ENCODE peak calls at places on chromosomes 5 and 9, in nine cellular contexts. E, S, U, R, C, P, W, Z and L are unnamed samples.

GRCh38 chr5:36759117-36759516 is 117.5 kb upstream of the NIPBL start:
- DNase-seq in U (no peak), W (no peak), R (no peak), S (no peak), C (no peak), E (no peak), P (no peak), Z (no peak), L (no peak)

GRCh38 chr5:10248378-10249260 is 1.1 kb downstream of the ATPSCKMT start:
- DNase-seq in E (peak), R (no peak), S (no peak), P (no peak), U (no peak), Z (no peak), W (no peak), C (no peak), L (no peak)

GRCh38 chr5:157025093-157025698 is 33.7 kb downstream of the HAVCR1 start:
- DNase-seq in E (peak), R (peak), C (no peak), U (no peak), P (no peak), W (no peak), Z (no peak), S (no peak), L (no peak)

GRCh38 chr5:68139601-68140441 is 75.7 kb upstream of the PIK3R1 start:
- DNase-seq in W (no peak), S (no peak), Z (no peak), U (no peak), E (peak), C (no peak), R (no peak), P (no peak), L (no peak)

GRCh38 chr9:113687680-113688371 is 188.3 kb upstream of the ZNF618 start:
- DNase-seq in R (no peak), U (no peak), Z (no peak), C (no peak), S (no peak), E (no peak), P (no peak), W (peak), L (no peak)

GRCh38 chr5:172002310-172002709 is 4.1 kb downstream of the FBXW11 start:
- DNase-seq in Z (no peak), U (no peak), C (no peak), R (no peak), S (no peak), W (no peak), P (peak), E (peak), L (no peak)

GRCh38 chr5:6435356-6435755 is 13.3 kb upstream of the UBE2QL1 start:
- DNase-seq in R (no peak), Z (no peak), U (peak), S (peak), P (peak), W (peak), E (peak), C (no peak), L (peak)

GRCh38 chr5:94031631-94032030 is 290.2 kb upstream of the POU5F2 start:
- DNase-seq in S (no peak), Z (peak), E (no peak), R (no peak), P (no peak), U (no peak), W (no peak), C (no peak), L (no peak)

GRCh38 chr5:132498152-132498551 is 7.6 kb upstream of the IRF1 start:
- DNase-seq in E (no peak), R (peak), Z (no peak), S (no peak), W (no peak), U (no peak), P (no peak), C (peak), L (no peak)

GRCh38 chr9:124450241-124450924 is at the start of gene ADGRD2:
- DNase-seq in U (peak), Z (no peak), S (peak), P (no peak), R (peak), W (peak), E (no peak), C (peak), L (peak)

GRCh38 chr9:111000202-111000601 is 38.1 kb downstream of the LPAR1 start:
- DNase-seq in W (no peak), R (peak), S (no peak), U (no peak), P (no peak), E (no peak), Z (no peak), C (no peak), L (no peak)

GRCh38 chr5:148998174-148998797 is 64.6 kb downstream of the SH3TC2 start:
- DNase-seq in E (peak), W (no peak), S (no peak), R (peak), U (peak), Z (no peak), C (no peak), P (peak), L (peak)

GRCh38 chr9:77015291-77016048 is 4.0 kb upstream of the FOXB2 start:
- DNase-seq in Z (no peak), C (no peak), W (no peak), S (no peak), P (no peak), E (no peak), U (no peak), R (no peak), L (no peak)

GRCh38 chr9:130268521-130269131 is 3.1 kb downstream of the HMCN2 start:
- DNase-seq in Z (no peak), W (no peak), P (no peak), C (no peak), S (no peak), E (peak), R (no peak), U (peak), L (peak)

GRCh38 chr9:120904061-120904998 is 22.3 kb downstream of the TRAF1 start:
- DNase-seq in P (no peak), E (peak), R (peak), W (no peak), S (no peak), U (no peak), C (peak), Z (no peak), L (no peak)

GRCh38 chr9:79256691-79257213 is 315.0 kb upstream of the TLE4 start:
- DNase-seq in U (no peak), W (peak), C (no peak), Z (no peak), P (no peak), S (peak), R (peak), E (no peak), L (no peak)

GRCh38 chr9:121344062-121344696 is 25.9 kb downstream of the STOM start:
- DNase-seq in R (no peak), E (no peak), U (no peak), W (no peak), P (no peak), S (no peak), C (no peak), Z (no peak), L (no peak)

GRCh38 chr5:170576602-170577584 is 73.1 kb downstream of the KCNIP1 start:
- DNase-seq in R (no peak), Z (no peak), S (no peak), E (no peak), W (no peak), C (no peak), U (no peak), P (no peak), L (no peak)

GRCh38 chr5:164345173-164345572 is 839.8 kb downstream of the MAT2B start:
- DNase-seq in C (no peak), R (peak), Z (no peak), U (no peak), P (peak), S (no peak), W (no peak), E (no peak), L (no peak)

GRCh38 chr9:87557996-87558395 is 60.3 kb downstream of the DAPK1 start:
- DNase-seq in W (no peak), U (no peak), R (peak), Z (no peak), E (peak), P (no peak), S (no peak), C (no peak), L (no peak)

GRCh38 chr5:152270117-152270516 is 135.0 kb downstream of the NMUR2 start:
- DNase-seq in Z (no peak), W (no peak), R (no peak), S (no peak), C (no peak), E (no peak), P (no peak), U (no peak), L (no peak)

GRCh38 chr5:90598300-90598699 is 39.7 kb downstream of the ADGRV1 start:
- DNase-seq in S (no peak), Z (no peak), W (no peak), U (no peak), R (no peak), C (no peak), E (no peak), P (no peak), L (no peak)

GRCh38 chr9:127754099-127754760 is 19.1 kb upstream of the TOR2A start:
- DNase-seq in R (no peak), P (no peak), E (no peak), Z (no peak), W (peak), U (no peak), C (no peak), S (no peak), L (peak)

GRCh38 chr5:139561655-139562451 is 714 bp downstream of the UBE2D2 start:
- DNase-seq in S (peak), W (peak), U (no peak), Z (no peak), E (peak), P (peak), C (peak), R (peak), L (peak)

GRCh38 chr9:93898502-93899426 is 56.4 kb downstream of the BARX1 start:
- DNase-seq in P (no peak), U (no peak), Z (no peak), S (peak), R (no peak), E (peak), W (no peak), C (peak), L (no peak)

GRCh38 chr9:112020680-112021596 is 124.3 kb downstream of the UGCG start:
- DNase-seq in P (no peak), W (no peak), U (no peak), E (peak), C (no peak), S (no peak), R (no peak), Z (no peak), L (no peak)

GRCh38 chr9:69391946-69392345 is 66.9 kb downstream of the ENTREP1 start:
- DNase-seq in U (no peak), E (no peak), P (no peak), C (no peak), W (no peak), Z (no peak), S (no peak), R (no peak), L (no peak)

GRCh38 chr9:131748411-131748955 is 8.6 kb upstream of the RAPGEF1 start:
- DNase-seq in P (no peak), W (no peak), C (no peak), U (no peak), S (no peak), E (no peak), Z (no peak), R (no peak), L (no peak)

GRCh38 chr5:131795879-131796792 is 681 bp downstream of the FNIP1 start:
- DNase-seq in W (peak), S (peak), E (peak), R (peak), U (no peak), C (peak), Z (peak), P (peak), L (peak)

GRCh38 chr5:135921388-135921787 is 25.7 kb upstream of the IL9 start:
- DNase-seq in C (no peak), R (no peak), E (no peak), U (no peak), Z (no peak), S (no peak), W (no peak), P (no peak), L (no peak)

GRCh38 chr5:5306696-5307095 is 115.8 kb upstream of the ICE1 start:
- DNase-seq in C (no peak), R (no peak), W (no peak), Z (no peak), U (no peak), E (no peak), S (no peak), P (no peak), L (no peak)

GRCh38 chr5:116318091-116318854 is 233.4 kb downstream of the COMMD10 start:
- DNase-seq in E (no peak), S (no peak), R (no peak), W (no peak), P (no peak), C (no peak), U (no peak), Z (no peak), L (no peak)

GRCh38 chr5:111345731-111346130 is 121.5 kb downstream of the CAMK4 start:
- DNase-seq in C (no peak), Z (no peak), P (no peak), U (no peak), S (no peak), R (no peak), W (no peak), E (no peak), L (no peak)

GRCh38 chr5:173187054-173187743 is 42.9 kb downstream of the BNIP1 start:
- DNase-seq in Z (no peak), S (no peak), W (no peak), U (no peak), C (no peak), E (peak), P (peak), R (no peak), L (no peak)

GRCh38 chr9:27349681-27350080 is 52.7 kb upstream of the EQTN start:
- DNase-seq in R (no peak), U (no peak), S (no peak), P (no peak), Z (no peak), C (no peak), E (no peak), W (no peak), L (no peak)

GRCh38 chr5:78895616-78896015 is 89.5 kb downstream of the ARSB start:
- DNase-seq in R (no peak), E (no peak), W (no peak), Z (no peak), P (no peak), S (no peak), U (no peak), C (no peak), L (no peak)